ENCODE peak calls at places on chromosomes 12 and 14, in ten cellular contexts. F, I, Y, C, K, J, D, B, R and Z are unnamed samples.

GRCh38 chr14:92686763-92687427 is 61.5 kb downstream of the LGMN start:
- DNase-seq in F (peak; percentile 85), I (peak; percentile 78), Y (peak; percentile 74), C (peak; percentile 13), K (peak; percentile 89), J (peak; percentile 77), D (peak; percentile 80), B (peak; percentile 78), R (peak; percentile 68), Z (no peak)

GRCh38 chr12:65194949-65195348 is 25.6 kb downstream of the LEMD3 start:
- DNase-seq in F (no peak), I (no peak), Y (no peak), C (no peak), K (no peak), J (no peak), D (no peak), B (no peak), R (no peak), Z (no peak)

GRCh38 chr14:36362648-36363047 is 42.2 kb upstream of the MBIP start:
- DNase-seq in F (no peak), I (no peak), Y (no peak), C (no peak), K (no peak), J (no peak), D (no peak), B (no peak), R (no peak), Z (no peak)

GRCh38 chr14:105472496-105472991 is 2.1 kb upstream of the CRIP2 start:
- DNase-seq in F (no peak), I (no peak), Y (no peak), C (no peak), K (peak; percentile 35), J (no peak), D (peak; percentile 83), B (peak; percentile 74), R (no peak), Z (no peak)

GRCh38 chr14:78007160-78007559 is 163.0 kb upstream of the NRXN3 start:
- DNase-seq in F (no peak), I (peak; percentile 49), Y (no peak), C (no peak), K (no peak), J (no peak), D (no peak), B (no peak), R (peak; percentile 46), Z (no peak)

GRCh38 chr12:47870175-47870781 is 34.5 kb downstream of the VDR start:
- DNase-seq in F (peak; percentile 47), I (peak; percentile 46), Y (peak; percentile 34), C (no peak), K (peak; percentile 56), J (no peak), D (peak; percentile 51), B (peak; percentile 46), R (peak; percentile 24), Z (no peak)

GRCh38 chr14:21902561-21903199 is 229.1 kb upstream of the OR4E1 start:
- DNase-seq in F (no peak), I (no peak), Y (peak; percentile 17), C (no peak), K (peak; percentile 28), J (no peak), D (no peak), B (no peak), R (peak; percentile 9), Z (no peak)

GRCh38 chr12:2489266-2489665 is 305.5 kb upstream of the FKBP4 start:
- DNase-seq in F (no peak), I (no peak), Y (no peak), C (no peak), K (no peak), J (no peak), D (no peak), B (no peak), R (no peak), Z (no peak)

GRCh38 chr12:70045036-70045435 is 198.2 kb upstream of the CNOT2 start:
- DNase-seq in F (peak; percentile 24), I (peak; percentile 76), Y (no peak), C (no peak), K (no peak), J (no peak), D (no peak), B (no peak), R (peak; percentile 55), Z (peak; percentile 0)

GRCh38 chr12:102917026-102917787 is at the start of gene PAH:
- DNase-seq in F (no peak), I (no peak), Y (no peak), C (no peak), K (peak; percentile 29), J (no peak), D (no peak), B (peak; percentile 56), R (no peak), Z (no peak)

GRCh38 chr14:68464716-68465115 is 328.2 kb downstream of the ZFP36L1 start:
- DNase-seq in F (no peak), I (no peak), Y (peak; percentile 94), C (no peak), K (no peak), J (no peak), D (no peak), B (no peak), R (peak; percentile 65), Z (no peak)

GRCh38 chr12:57151741-57152407 is 4.5 kb upstream of the LRP1-AS start:
- DNase-seq in F (peak; percentile 83), I (peak; percentile 86), Y (no peak), C (peak; percentile 56), K (no peak), J (no peak), D (peak; percentile 61), B (no peak), R (peak; percentile 74), Z (no peak)

GRCh38 chr12:46210835-46211439 is 57.9 kb downstream of the SLC38A1 start:
- DNase-seq in F (no peak), I (no peak), Y (no peak), C (no peak), K (no peak), J (no peak), D (no peak), B (no peak), R (no peak), Z (no peak)

GRCh38 chr12:46209165-46209564 is 59.7 kb downstream of the SLC38A1 start:
- DNase-seq in F (no peak), I (no peak), Y (no peak), C (no peak), K (no peak), J (no peak), D (no peak), B (no peak), R (peak; percentile 51), Z (no peak)

GRCh38 chr12:46212108-46212982 is 56.5 kb downstream of the SLC38A1 start:
- DNase-seq in F (no peak), I (no peak), Y (no peak), C (no peak), K (no peak), J (no peak), D (no peak), B (no peak), R (no peak), Z (no peak)

GRCh38 chr12:46208370-46208769 is 60.5 kb downstream of the SLC38A1 start:
- DNase-seq in F (no peak), I (no peak), Y (no peak), C (no peak), K (no peak), J (no peak), D (no peak), B (no peak), R (no peak), Z (no peak)

DNA sequence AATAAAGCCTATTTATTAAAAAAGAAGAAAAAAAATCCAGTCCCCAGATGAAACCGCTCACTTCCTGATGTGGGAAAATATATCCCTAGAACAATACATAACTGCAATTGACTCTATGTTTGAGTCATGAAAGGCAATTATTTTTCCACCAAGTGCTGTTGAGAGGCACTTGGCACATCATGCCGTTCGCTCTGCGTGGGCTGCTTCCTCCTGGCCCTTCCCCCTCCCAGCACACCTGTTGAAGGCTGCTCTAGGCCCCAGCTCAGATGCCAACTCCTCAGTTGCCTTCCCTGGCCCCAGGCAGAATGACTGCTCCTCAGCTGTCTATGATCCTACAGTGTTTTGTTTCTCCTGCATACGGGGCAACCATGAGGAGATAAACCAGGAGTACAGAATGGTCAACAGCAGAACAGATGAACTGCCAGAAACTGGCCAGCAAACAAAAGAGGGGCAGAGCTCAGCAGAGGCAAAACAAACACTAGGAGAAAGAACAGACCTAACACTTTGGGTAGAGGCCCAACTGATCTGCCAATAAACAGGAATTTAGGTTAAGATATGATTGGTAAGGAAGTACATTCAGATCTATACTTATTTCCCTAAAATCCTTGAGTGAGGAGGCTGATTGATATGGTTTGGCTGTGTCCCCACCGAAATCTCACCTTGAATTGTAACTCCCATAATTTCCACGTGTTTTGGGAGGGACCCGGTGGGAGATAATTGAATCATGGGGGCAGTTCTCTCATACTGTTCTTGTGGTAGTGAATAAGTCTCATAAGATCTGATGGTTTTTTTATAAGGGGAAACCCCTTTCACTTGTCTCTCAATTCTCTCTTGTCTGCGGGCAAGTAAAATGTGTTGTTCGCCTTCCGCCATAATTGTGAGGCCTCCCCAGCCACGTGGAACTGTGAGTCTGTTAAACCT is 58.7 kb downstream of the SLC38A1 start:
- DNase-seq in F (peak; percentile 38), I (peak; percentile 58), Y (no peak), C (no peak), K (peak; percentile 49), J (peak; percentile 69), D (peak; percentile 41), B (peak; percentile 87), R (no peak), Z (no peak)
- TF ChIP-seq CTCF in F (no peak), I (no peak), Y (no peak), C (no peak), K (no peak), J (no peak), D (no peak), B (no peak), R (no peak), Z (no peak)

GRCh38 chr14:58647777-58648176 is 10.0 kb downstream of the DACT1 start:
- DNase-seq in F (no peak), I (no peak), Y (no peak), C (no peak), K (no peak), J (no peak), D (no peak), B (no peak), R (no peak), Z (no peak)
- H3K4me3 ChIP-seq in F (no peak overlapping the region), I (no peak overlapping the region), Y (no peak overlapping the region), C (no peak overlapping the region), K (no peak overlapping the region), J (no peak overlapping the region), D (no peak overlapping the region), B (no peak overlapping the region), R (no peak overlapping the region), Z (no peak overlapping the region)

DNA sequence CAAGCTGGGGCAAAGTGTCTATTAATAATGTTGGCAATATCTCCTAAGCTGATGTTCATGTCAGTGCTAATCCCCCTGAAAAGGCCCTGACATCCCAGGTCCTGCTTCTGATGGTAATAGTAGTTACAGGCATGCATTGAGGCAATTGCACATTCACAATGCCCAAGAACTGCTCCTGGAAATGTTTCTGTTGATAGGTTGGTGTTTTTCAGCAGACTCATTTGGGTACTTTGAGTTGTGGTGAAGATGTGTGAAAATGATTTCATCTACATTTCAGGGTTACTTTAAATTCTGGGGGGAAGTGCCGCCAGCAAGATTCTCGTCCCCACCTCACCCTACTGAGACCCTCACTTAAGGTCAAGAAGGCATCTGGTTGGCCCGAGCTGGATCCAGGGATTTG is 92.9 kb downstream of the BBS10 start:
- DNase-seq in F (no peak), I (no peak), Y (no peak), C (no peak), K (no peak), J (no peak), D (no peak), B (no peak), R (no peak), Z (no peak)
- TF ChIP-seq CTCF in F (no peak), I (no peak), Y (no peak), C (no peak), K (no peak), J (no peak), D (no peak), B (no peak), R (no peak), Z (no peak)

GRCh38 chr12:110688446-110689001 is 391 bp downstream of the HVCN1 start:
- DNase-seq in F (no peak), I (no peak), Y (no peak), C (no peak), K (no peak), J (no peak), D (no peak), B (no peak), R (no peak), Z (no peak)
- H3K4me3 ChIP-seq in F (peak overlapping the region; percentile 58), I (peak overlapping the region; percentile 46), Y (peak overlapping the region; percentile 49), C (peak overlapping the region; percentile 59), K (peak overlapping the region; percentile 14), J (peak overlapping the region; percentile 74), D (peak overlapping the region; percentile 91), B (peak overlapping the region; percentile 41), R (peak overlapping the region; percentile 62), Z (peak overlapping the region; percentile 52)